ENCODE peak calls at places on chromosomes 1 and 21, in seven cellular contexts. S, X, P, B, M, U and Z are unnamed samples.

GRCh38 chr21:36542312-36543101 is 62.6 kb upstream of the CLDN14 start:
- DNase-seq in S (no peak), X (no peak), P (peak), B (no peak), M (peak), U (no peak), Z (no peak)

GRCh38 chr1:154220970-154221814 is 437 bp downstream of the UBAP2L start:
- DNase-seq in S (peak), X (peak), P (peak), B (peak), M (peak), U (no peak), Z (no peak)

GRCh38 chr1:20609541-20609940 is 20.6 kb downstream of the CDA start:
- DNase-seq in S (no peak), X (no peak), P (no peak), B (no peak), M (no peak), U (no peak), Z (no peak)

GRCh38 chr1:48236716-48237470 is 14.4 kb downstream of the SLC5A9 start:
- DNase-seq in S (peak), X (no peak), P (peak), B (no peak), M (peak), U (peak), Z (no peak)

GRCh38 chr1:97461782-97462181 is 459.1 kb downstream of the DPYD start:
- DNase-seq in S (no peak), X (no peak), P (peak), B (no peak), M (peak), U (no peak), Z (no peak)

GRCh38 chr1:42167611-42168396 is 3.3 kb upstream of the GUCA2A start:
- DNase-seq in S (no peak), X (no peak), P (no peak), B (no peak), M (no peak), U (no peak), Z (no peak)

GRCh38 chr1:226940029-226940805 is at the start of gene COQ8A:
- DNase-seq in S (peak), X (peak), P (peak), B (peak), M (peak), U (peak), Z (peak)

GRCh38 chr1:147586412-147586811 is 45.1 kb downstream of the BCL9 start:
- DNase-seq in S (no peak), X (peak), P (no peak), B (no peak), M (no peak), U (no peak), Z (no peak)

GRCh38 chr1:29651684-29652665 is 415.7 kb downstream of the PTPRU start:
- DNase-seq in S (no peak), X (peak), P (no peak), B (no peak), M (no peak), U (no peak), Z (peak)

GRCh38 chr1:30506785-30507312 is 216.5 kb downstream of the MATN1 start:
- DNase-seq in S (no peak), X (peak), P (no peak), B (no peak), M (no peak), U (no peak), Z (peak)

GRCh38 chr1:246837418-246838117 is 94.2 kb downstream of the AHCTF1 start:
- DNase-seq in S (peak), X (no peak), P (no peak), B (no peak), M (peak), U (no peak), Z (no peak)

GRCh38 chr1:168408531-168409242 is 128.0 kb downstream of the TBX19 start:
- DNase-seq in S (peak), X (no peak), P (peak), B (peak), M (no peak), U (no peak), Z (no peak)

GRCh38 chr1:212825798-212826452 is 21.5 kb downstream of the SPATA45 start:
- DNase-seq in S (no peak), X (no peak), P (no peak), B (no peak), M (no peak), U (no peak), Z (no peak)

GRCh38 chr1:186476306-186477040 is 15.6 kb upstream of the PDC start:
- DNase-seq in S (no peak), X (no peak), P (no peak), B (no peak), M (no peak), U (no peak), Z (no peak)

GRCh38 chr1:97190326-97190725 is 468.7 kb downstream of the PTBP2 start:
- DNase-seq in S (no peak), X (no peak), P (no peak), B (no peak), M (no peak), U (peak), Z (no peak)

GRCh38 chr21:36540700-36541099 is 60.8 kb upstream of the CLDN14 start:
- DNase-seq in S (no peak), X (no peak), P (no peak), B (no peak), M (no peak), U (no peak), Z (no peak)

GRCh38 chr1:228172591-228173527 is 7.3 kb downstream of the IBA57 start:
- DNase-seq in S (no peak), X (no peak), P (no peak), B (no peak), M (no peak), U (no peak), Z (no peak)

GRCh38 chr1:116997011-116997410 is 4.5 kb upstream of the CD101 start:
- DNase-seq in S (no peak), X (no peak), P (no peak), B (no peak), M (no peak), U (no peak), Z (no peak)

GRCh38 chr21:26423506-26423905 is 149.6 kb downstream of the CYYR1 start:
- DNase-seq in S (no peak), X (no peak), P (no peak), B (no peak), M (no peak), U (no peak), Z (no peak)

GRCh38 chr21:38306833-38307232 is 50.0 kb downstream of the KCNJ15 start:
- DNase-seq in S (no peak), X (no peak), P (no peak), B (no peak), M (no peak), U (peak), Z (no peak)

GRCh38 chr1:90135306-90135705 is 140.4 kb downstream of the ZNF326 start:
- DNase-seq in S (no peak), X (no peak), P (no peak), B (no peak), M (no peak), U (no peak), Z (no peak)

GRCh38 chr1:7339014-7339413 is 432.1 kb upstream of the VAMP3 start:
- DNase-seq in S (no peak), X (no peak), P (no peak), B (no peak), M (no peak), U (no peak), Z (peak)

GRCh38 chr1:218344814-218345672 is at the start of gene TGFB2:
- DNase-seq in S (peak), X (no peak), P (peak), B (no peak), M (peak), U (no peak), Z (no peak)

GRCh38 chr21:29351691-29352090 is 53.0 kb downstream of the BACH1 start:
- DNase-seq in S (no peak), X (no peak), P (no peak), B (no peak), M (no peak), U (no peak), Z (no peak)

GRCh38 chr1:205920159-205920558 is 23.1 kb downstream of the SLC26A9 start:
- DNase-seq in S (no peak), X (peak), P (no peak), B (no peak), M (no peak), U (no peak), Z (peak)

GRCh38 chr1:240027059-240027462 is 64.6 kb upstream of the FMN2 start:
- DNase-seq in S (peak), X (peak), P (peak), B (peak), M (peak), U (peak), Z (no peak)

GRCh38 chr1:160799641-160800040 is 3.7 kb downstream of the LY9 start:
- DNase-seq in S (no peak), X (no peak), P (no peak), B (no peak), M (no peak), U (no peak), Z (no peak)

GRCh38 chr1:116806245-116806644 is 52.0 kb downstream of the CD2 start:
- DNase-seq in S (no peak), X (no peak), P (peak), B (peak), M (no peak), U (no peak), Z (no peak)

GRCh38 chr1:46081206-46081605 is 51.2 kb downstream of the PIK3R3 start:
- DNase-seq in S (no peak), X (no peak), P (no peak), B (no peak), M (no peak), U (no peak), Z (no peak)

GRCh38 chr1:153985341-153985912 is 712 bp downstream of the RAB13 start:
- DNase-seq in S (no peak), X (peak), P (no peak), B (no peak), M (no peak), U (no peak), Z (no peak)

GRCh38 chr1:20978413-20978812 is 191.3 kb upstream of the HP1BP3 start:
- DNase-seq in S (no peak), X (no peak), P (no peak), B (no peak), M (no peak), U (no peak), Z (no peak)